ENCODE peak calls at places on chromosome 22, in nine cellular contexts. C is activated naive CD8-positive, alpha-beta T cell treated with anti-CD3 and anti-CD28 coated beads, Interleukin-2, amount 50 U/mL, for 16 hours; V is epithelial cell of esophagus; Z is CD4-positive, alpha-beta T cell; N is neural crest cell; M is stimulated activated CD8-positive, alpha-beta memory T cell treated with anti-CD3 and anti-CD28 coated beads, Interleukin-4, amount 100 ng/mL, for 4 hours; Y is brain microvascular endothelial cell; O is progenitor cell of endocrine pancreas; J is COR-L47. B is an unnamed sample.

GRCh38 chr22:36856792-36857135 is 4.0 kb upstream of the NCF4 start:
- DNase-seq in Z (no peak), M (no peak), J (no peak), O (no peak), N (no peak), C (no peak), V (no peak), Y (no peak), B (no peak)

GRCh38 chr22:40782521-40782920 is 36.6 kb downstream of the SLC25A17 start:
- DNase-seq in M (no peak), J (no peak), V (peak; percentile 85), N (no peak), C (no peak), O (no peak), Y (no peak), Z (no peak), B (no peak)

GRCh38 chr22:27331526-27332281 is 469.9 kb downstream of the MN1 start:
- DNase-seq in V (peak; percentile 30), C (no peak), J (peak; percentile 69), O (peak; percentile 18), N (peak; percentile 23), M (no peak), Y (peak; percentile 42), Z (no peak), B (no peak)

GRCh38 chr22:38176170-38176741 is 5.4 kb downstream of the PLA2G6 start:
- DNase-seq in V (peak; percentile 69), Z (no peak), N (no peak), Y (peak; percentile 89), M (peak; percentile 43), O (no peak), C (no peak), J (no peak), B (peak; percentile 28)

GRCh38 chr22:28986366-28986765 is 75.3 kb downstream of the C22orf31 start:
- DNase-seq in J (no peak), O (no peak), M (no peak), Z (no peak), Y (peak; percentile 42), C (no peak), N (no peak), V (no peak), B (no peak)

GRCh38 chr22:28025333-28025732 is 106.3 kb upstream of the PITPNB start:
- DNase-seq in O (no peak), J (no peak), N (no peak), M (no peak), C (no peak), Z (no peak), Y (no peak), V (no peak), B (no peak)

GRCh38 chr22:32801436-32802290 is at the start of gene TIMP3:
- DNase-seq in O (peak; percentile 59), V (peak; percentile 55), M (no peak), Z (no peak), C (no peak), J (no peak), Y (peak; percentile 72), N (peak; percentile 67), B (peak; percentile 65)

GRCh38 chr22:25827415-25827814 is 85.4 kb downstream of the MYO18B start:
- DNase-seq in J (peak; percentile 34), Y (no peak), M (no peak), C (no peak), N (no peak), O (no peak), Z (no peak), V (no peak), B (no peak)

GRCh38 chr22:42895087-42895486 is 38.0 kb upstream of the ARFGAP3 start:
- DNase-seq in N (no peak), C (no peak), V (no peak), Y (no peak), M (no peak), O (no peak), Z (no peak), J (no peak), B (no peak)